ENCODE peak calls at places on chromosomes 7 and 10, in nine cellular contexts. S is neuronal stem cell; R is fibroblast of lung; N is AG04450; P is heart left ventricle; O is tibial nerve; X is dorsolateral prefrontal cortex; L is sigmoid colon; B is effector memory CD4-positive, alpha-beta T cell. J is an unnamed sample.
A peak's percentile ranks its signal among the peaks of the same experiment; 100 is the strongest.

GRCh38 chr10:15200626-15201025 is 32.1 kb upstream of the NMT2 start:
- DNase-seq in B (no peak), S (no peak), L (no peak), X (no peak), N (no peak), R (peak; percentile 62), P (no peak), O (no peak), J (no peak)

GRCh38 chr10:71635251-71635866 is 84.2 kb downstream of the C10orf105 start:
- DNase-seq in O (no peak), L (no peak), B (no peak), X (no peak), S (no peak), R (no peak), P (no peak), N (no peak), J (no peak)

GRCh38 chr10:74500806-74501205 is 325.6 kb upstream of the KAT6B start:
- DNase-seq in P (no peak), N (peak; percentile 13), X (no peak), O (no peak), S (no peak), R (peak; percentile 72), B (no peak), L (no peak), J (no peak)

GRCh38 chr10:43453266-43453831 is 16.4 kb downstream of the ZNF487 start:
- DNase-seq in P (no peak), R (no peak), L (no peak), X (no peak), S (no peak), O (no peak), N (no peak), B (no peak), J (no peak)

GRCh38 chr7:47806701-47807103 is 141.6 kb downstream of the PKD1L1 start:
- DNase-seq in X (no peak), P (no peak), R (peak; percentile 33), N (no peak), B (no peak), O (peak; percentile 28), S (no peak), L (peak; percentile 74), J (peak; percentile 76)

GRCh38 chr10:56318816-56319215 is 42.2 kb downstream of the ZWINT start:
- DNase-seq in O (no peak), P (no peak), R (no peak), N (no peak), B (no peak), S (no peak), L (no peak), X (no peak), J (no peak)

GRCh38 chr7:121406866-121407439 is 10.8 kb upstream of the FAM3C start:
- DNase-seq in S (no peak), R (no peak), N (no peak), L (no peak), X (no peak), O (no peak), B (no peak), P (no peak), J (no peak)

GRCh38 chr7:116417593-116418345 is 81.8 kb upstream of the CAV2 start:
- DNase-seq in B (no peak), R (no peak), N (no peak), X (no peak), S (no peak), L (no peak), P (no peak), O (no peak), J (no peak)

GRCh38 chr7:90945104-90945752 is 319.0 kb upstream of the FZD1 start:
- DNase-seq in B (no peak), O (no peak), S (no peak), N (no peak), R (peak; percentile 78), X (no peak), L (no peak), P (no peak), J (no peak)

GRCh38 chr7:145698526-145699262 is 417.9 kb upstream of the CNTNAP2 start:
- DNase-seq in N (no peak), S (no peak), L (no peak), B (no peak), X (no peak), R (no peak), P (no peak), O (no peak), J (no peak)

GRCh38 chr7:1666251-1666778 is 3.8 kb upstream of the ELFN1 start:
- DNase-seq in P (peak; percentile 59), S (no peak), O (no peak), N (no peak), L (peak; percentile 45), R (no peak), X (peak; percentile 24), B (no peak), J (no peak)

GRCh38 chr7:1664711-1665591 is 5.1 kb upstream of the ELFN1 start:
- DNase-seq in N (no peak), P (peak; percentile 81), X (peak; percentile 63), L (peak; percentile 62), R (peak; percentile 52), S (peak; percentile 88), B (no peak), O (no peak), J (peak; percentile 68)

GRCh38 chr7:1663857-1664651 is 6.0 kb upstream of the ELFN1 start:
- DNase-seq in R (no peak), P (peak; percentile 56), O (no peak), X (peak; percentile 27), L (peak; percentile 63), B (no peak), S (peak; percentile 23), N (no peak), J (peak; percentile 20)

GRCh38 chr7:1666779-1667565 is 3.1 kb upstream of the ELFN1 start:
- DNase-seq in O (no peak), N (no peak), L (peak; percentile 36), R (no peak), X (peak; percentile 30), P (peak; percentile 64), B (no peak), S (peak; percentile 26), J (no peak)

GRCh38 chr7:1665721-1666250 is 4.3 kb upstream of the ELFN1 start:
- DNase-seq in R (no peak), O (no peak), L (peak; percentile 46), P (peak; percentile 67), N (no peak), B (no peak), S (peak; percentile 35), X (peak; percentile 30), J (no peak)
- H3K27me3 ChIP-seq in R (peaks cover 29% of the 10 kb centered on the region), O (peaks cover 9% of the 10 kb centered on the region), L (peaks cover 65% of the 10 kb centered on the region), P (peaks cover 34% of the 10 kb centered on the region), N (peaks cover 50% of the 10 kb centered on the region), B (peaks cover 47% of the 10 kb centered on the region), S (peaks cover 5% of the 10 kb centered on the region), X (peaks cover 18% of the 10 kb centered on the region), J (peaks cover 11% of the 10 kb centered on the region)

DNA sequence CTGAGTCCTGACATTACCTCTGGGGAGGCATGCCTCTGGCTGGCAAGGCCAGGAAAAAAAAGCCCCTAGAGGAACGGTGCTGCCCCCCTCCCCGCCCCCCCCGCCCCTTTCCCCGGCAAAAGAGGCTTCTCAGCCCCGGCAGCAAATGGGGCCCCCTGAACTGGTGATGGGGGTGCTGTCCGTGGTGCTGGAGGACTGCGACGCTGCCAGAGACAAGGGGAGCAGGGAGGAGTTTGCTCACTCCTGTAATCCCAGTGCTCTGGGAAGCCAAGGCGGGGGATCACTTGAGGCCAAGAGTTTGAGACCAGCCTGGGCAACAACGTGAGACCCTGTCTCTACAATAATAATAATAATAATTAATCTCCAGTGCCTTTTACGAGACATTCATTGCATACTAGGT is 23.7 kb downstream of the SRRM3 start:
- DNase-seq in S (peak; percentile 66), L (no peak), B (no peak), N (no peak), P (no peak), O (no peak), R (peak; percentile 21), X (no peak), J (peak; percentile 33)
- H3K27me3 ChIP-seq in S (no peaks in the 10 kb centered on the region), L (peaks cover 10% of the 10 kb centered on the region), B (no peaks in the 10 kb centered on the region), N (peaks cover 4% of the 10 kb centered on the region), P (no peaks in the 10 kb centered on the region), O (no peaks in the 10 kb centered on the region), R (peaks cover 2% of the 10 kb centered on the region), X (no peaks in the 10 kb centered on the region), J (no peaks in the 10 kb centered on the region)

GRCh38 chr10:133006202-133006601 is 63.8 kb upstream of the CFAP46 start:
- DNase-seq in O (no peak), B (no peak), R (no peak), L (no peak), N (no peak), X (no peak), P (no peak), S (no peak), J (no peak)
- H3K27me3 ChIP-seq in O (no peaks in the 10 kb centered on the region), B (no peaks in the 10 kb centered on the region), R (no peaks in the 10 kb centered on the region), L (no peaks in the 10 kb centered on the region), N (peaks cover 7% of the 10 kb centered on the region), X (no peaks in the 10 kb centered on the region), P (no peaks in the 10 kb centered on the region), S (no peaks in the 10 kb centered on the region), J (no peaks in the 10 kb centered on the region)

GRCh38 chr7:155488483-155489127 is 30.7 kb downstream of the EN2 start:
- DNase-seq in S (no peak), N (no peak), L (no peak), R (no peak), X (no peak), P (no peak), B (no peak), O (no peak), J (no peak)
- H3K27me3 ChIP-seq in S (no peaks in the 10 kb centered on the region), N (peaks cover 15% of the 10 kb centered on the region), L (peaks cover 9% of the 10 kb centered on the region), R (no peaks in the 10 kb centered on the region), X (peaks cover 4% of the 10 kb centered on the region), P (peaks cover 36% of the 10 kb centered on the region), B (no peaks in the 10 kb centered on the region), O (no peaks in the 10 kb centered on the region), J (no peaks in the 10 kb centered on the region)

DNA sequence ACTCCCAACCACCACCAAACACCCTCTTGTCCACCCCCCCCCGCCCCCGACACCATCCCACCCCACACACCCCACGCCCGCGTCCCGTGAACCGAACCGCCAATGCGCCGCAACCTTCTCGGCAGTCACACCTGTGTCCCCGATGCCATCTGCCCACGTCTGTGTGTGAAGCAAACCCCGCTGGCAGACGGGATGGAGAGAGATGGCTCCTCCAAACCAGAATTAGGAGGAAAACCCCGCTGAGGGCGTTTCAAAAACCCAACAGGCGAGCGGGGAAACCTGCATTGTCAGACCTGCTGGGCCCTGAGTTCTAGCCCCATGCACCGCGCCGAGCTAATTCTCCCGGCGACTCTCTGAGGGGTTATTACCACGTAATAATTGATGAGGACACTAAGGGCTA is 28.6 kb upstream of the KCNK18 start:
- DNase-seq in O (no peak), B (no peak), X (no peak), N (no peak), P (no peak), L (no peak), R (no peak), S (no peak), J (no peak)
- H3K27me3 ChIP-seq in O (no peaks in the 10 kb centered on the region), B (peaks cover 61% of the 10 kb centered on the region), X (peaks cover 36% of the 10 kb centered on the region), N (peaks cover 83% of the 10 kb centered on the region), P (peaks cover 98% of the 10 kb centered on the region), L (peaks cover 51% of the 10 kb centered on the region), R (peaks cover 46% of the 10 kb centered on the region), S (peaks cover 35% of the 10 kb centered on the region), J (no peaks in the 10 kb centered on the region)

DNA sequence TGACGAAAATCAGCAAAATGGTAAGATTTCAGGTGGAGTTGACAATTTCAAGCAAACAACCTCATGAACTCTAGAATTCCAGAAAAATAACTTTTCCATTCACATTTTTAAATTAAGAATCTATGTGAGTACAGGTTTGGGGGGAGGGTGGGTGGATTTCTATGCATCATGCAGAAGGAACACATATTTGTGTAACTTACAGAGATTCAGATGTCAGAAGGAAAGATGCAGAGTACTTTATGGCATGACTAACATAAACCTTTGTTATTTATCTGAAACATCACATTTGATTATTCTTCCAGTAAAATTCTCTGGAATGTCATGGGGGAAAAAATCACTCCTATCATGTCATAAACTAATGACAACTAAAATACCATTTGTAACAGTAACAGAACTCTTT is 527.9 kb upstream of the CELF2 start:
- DNase-seq in S (no peak), X (no peak), L (no peak), N (peak; percentile 23), O (no peak), P (no peak), B (no peak), R (no peak), J (no peak)
- H3K27me3 ChIP-seq in S (no peaks in the 10 kb centered on the region), X (no peaks in the 10 kb centered on the region), L (no peaks in the 10 kb centered on the region), N (no peaks in the 10 kb centered on the region), O (no peaks in the 10 kb centered on the region), P (no peaks in the 10 kb centered on the region), B (no peaks in the 10 kb centered on the region), R (no peaks in the 10 kb centered on the region), J (no peaks in the 10 kb centered on the region)

J was measured in ovary.